ENCODE peak calls at places on chromosome 13, in four cellular contexts. O is mesendoderm; F is naive thymus-derived CD8-positive, alpha-beta T cell; H is keratinocyte. W is an unnamed sample.

GRCh38 chr13:79432992-79433391 is 26.9 kb upstream of the RBM26 start:
- DNase-seq in H (no peak), O (no peak), F (no peak), W (no peak)

GRCh38 chr13:73751290-73751689 is 382.9 kb downstream of the KLF12 start:
- DNase-seq in O (no peak), H (no peak), F (no peak), W (peak)

GRCh38 chr13:102693781-102694180 is 1.1 kb downstream of the METTL21C start:
- DNase-seq in H (no peak), O (no peak), F (no peak), W (no peak)

GRCh38 chr13:49563513-49563912 is 21.8 kb downstream of the RCBTB1 start:
- DNase-seq in F (no peak), H (no peak), O (no peak), W (no peak)

GRCh38 chr13:32645854-32646253 is 59.6 kb downstream of the PDS5B start:
- DNase-seq in O (no peak), F (no peak), H (no peak), W (no peak)

GRCh38 chr13:97226788-97227627 is 4.9 kb downstream of the MBNL2 start:
- DNase-seq in F (no peak), O (peak), H (no peak), W (no peak)

GRCh38 chr13:35917252-35917941 is 213.8 kb downstream of the DCLK1 start:
- DNase-seq in F (no peak), H (no peak), O (peak), W (no peak)

GRCh38 chr13:76707360-76707759 is 178.8 kb downstream of the KCTD12 start:
- DNase-seq in H (no peak), F (no peak), O (no peak), W (no peak)